ENCODE peak calls at places on chromosomes 16 and 17, in ten cellular contexts. One of them, this sample, is unnamed.

GRCh38 chr16:73071131-73071940 is 23.4 kb upstream of the ZFHX3 start:
- DNase-seq in breast epithelium: no peak
- DNase-seq in mucosa of descending colon: peak; percentile 71
- DNase-seq in HCT116: no peak
- DNase-seq in MM.1S: no peak
- DNase-seq in esophagus muscularis mucosa: no peak
- DNase-seq in lower lobe of right lung: peak; percentile 59
- DNase-seq in cardiac muscle cell: peak; percentile 78
- DNase-seq in IMR-90: no peak
- DNase-seq in tibial artery: peak; percentile 87
- DNase-seq in this sample: no peak

GRCh38 chr16:88785106-88785924 is at the start of gene PIEZO1:
- DNase-seq in HCT116: no peak
- DNase-seq in IMR-90: peak; percentile 52
- DNase-seq in mucosa of descending colon: peak; percentile 88
- DNase-seq in breast epithelium: peak; percentile 79
- DNase-seq in MM.1S: peak; percentile 49
- DNase-seq in esophagus muscularis mucosa: no peak
- DNase-seq in lower lobe of right lung: peak; percentile 89
- DNase-seq in cardiac muscle cell: peak; percentile 80
- DNase-seq in tibial artery: peak; percentile 84
- DNase-seq in this sample: peak; percentile 77

GRCh38 chr16:76235025-76235424 is 42.2 kb upstream of the CNTNAP4 start:
- DNase-seq in breast epithelium: no peak
- DNase-seq in esophagus muscularis mucosa: no peak
- DNase-seq in HCT116: no peak
- DNase-seq in MM.1S: no peak
- DNase-seq in tibial artery: no peak
- DNase-seq in mucosa of descending colon: peak; percentile 38
- DNase-seq in cardiac muscle cell: no peak
- DNase-seq in IMR-90: no peak
- DNase-seq in lower lobe of right lung: no peak
- DNase-seq in this sample: no peak

GRCh38 chr16:24645739-24646645 is 83.5 kb upstream of the TNRC6A start:
- DNase-seq in MM.1S: no peak
- DNase-seq in IMR-90: peak; percentile 100
- DNase-seq in tibial artery: no peak
- DNase-seq in breast epithelium: no peak
- DNase-seq in lower lobe of right lung: no peak
- DNase-seq in esophagus muscularis mucosa: no peak
- DNase-seq in HCT116: peak; percentile 91
- DNase-seq in mucosa of descending colon: no peak
- DNase-seq in cardiac muscle cell: no peak
- DNase-seq in this sample: no peak

GRCh38 chr17:39095309-39095686 is 56.1 kb downstream of the PLXDC1 start:
- DNase-seq in cardiac muscle cell: no peak
- DNase-seq in breast epithelium: no peak
- DNase-seq in tibial artery: no peak
- DNase-seq in HCT116: no peak
- DNase-seq in IMR-90: no peak
- DNase-seq in mucosa of descending colon: no peak
- DNase-seq in lower lobe of right lung: no peak
- DNase-seq in esophagus muscularis mucosa: no peak
- DNase-seq in MM.1S: no peak
- DNase-seq in this sample: no peak

GRCh38 chr16:87060026-87060986 is 256.9 kb downstream of the C16orf95 start:
- DNase-seq in HCT116: no peak
- DNase-seq in breast epithelium: no peak
- DNase-seq in MM.1S: peak; percentile 20
- DNase-seq in IMR-90: peak; percentile 73
- DNase-seq in lower lobe of right lung: no peak
- DNase-seq in mucosa of descending colon: no peak
- DNase-seq in esophagus muscularis mucosa: no peak
- DNase-seq in tibial artery: peak; percentile 91
- DNase-seq in cardiac muscle cell: peak; percentile 61
- DNase-seq in this sample: no peak

GRCh38 chr17:29977836-29978235 is 36.4 kb downstream of the EFCAB5 start:
- DNase-seq in tibial artery: no peak
- DNase-seq in breast epithelium: no peak
- DNase-seq in lower lobe of right lung: no peak
- DNase-seq in IMR-90: peak; percentile 41
- DNase-seq in MM.1S: no peak
- DNase-seq in cardiac muscle cell: no peak
- DNase-seq in HCT116: no peak
- DNase-seq in mucosa of descending colon: no peak
- DNase-seq in esophagus muscularis mucosa: no peak
- DNase-seq in this sample: no peak

GRCh38 chr17:6677158-6677831 is 25.7 kb downstream of the C17orf100 start:
- DNase-seq in tibial artery: no peak
- DNase-seq in IMR-90: peak; percentile 3
- DNase-seq in lower lobe of right lung: no peak
- DNase-seq in MM.1S: peak; percentile 43
- DNase-seq in HCT116: no peak
- DNase-seq in cardiac muscle cell: no peak
- DNase-seq in breast epithelium: no peak
- DNase-seq in mucosa of descending colon: no peak
- DNase-seq in esophagus muscularis mucosa: no peak
- DNase-seq in this sample: peak; percentile 59

DNA sequence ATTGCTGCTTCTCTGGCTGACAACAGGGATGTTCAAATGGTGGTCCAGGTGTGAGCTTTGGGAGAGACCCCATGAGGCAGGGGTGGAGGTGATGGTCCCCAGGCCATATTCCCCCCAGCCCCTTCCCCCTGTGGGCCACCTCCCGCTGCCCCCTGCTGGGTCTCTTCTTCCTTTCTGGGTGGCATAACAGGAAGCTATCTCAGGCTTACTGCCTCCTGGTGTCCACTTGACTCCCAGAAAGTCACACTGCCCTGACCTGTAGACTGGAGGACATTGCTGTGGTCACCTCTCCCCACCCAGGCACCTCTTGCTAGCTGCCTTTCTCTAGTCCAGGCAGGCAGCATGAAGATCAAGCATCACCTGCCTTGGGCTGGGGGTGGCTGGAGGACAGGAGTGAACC is 46.4 kb upstream of the PLCG2 start:
- DNase-seq in HCT116: no peak
- DNase-seq in breast epithelium: no peak
- DNase-seq in esophagus muscularis mucosa: no peak
- DNase-seq in mucosa of descending colon: no peak
- DNase-seq in IMR-90: no peak
- DNase-seq in cardiac muscle cell: no peak
- DNase-seq in lower lobe of right lung: no peak
- DNase-seq in tibial artery: no peak
- DNase-seq in MM.1S: no peak
- DNase-seq in this sample: no peak
- TF ChIP-seq CTCF in HCT116: peak; percentile 52
- TF ChIP-seq CTCF in breast epithelium: no peak
- TF ChIP-seq CTCF in esophagus muscularis mucosa: no peak
- TF ChIP-seq CTCF in mucosa of descending colon: no peak
- TF ChIP-seq CTCF in IMR-90: no peak
- TF ChIP-seq CTCF in cardiac muscle cell: no peak
- TF ChIP-seq CTCF in lower lobe of right lung: no peak
- TF ChIP-seq CTCF in tibial artery: no peak
- TF ChIP-seq CTCF in MM.1S: no peak
- TF ChIP-seq CTCF in this sample: peak; percentile 19

GRCh38 chr16:3730161-3731125 is 13.1 kb upstream of the TRAP1 start:
- DNase-seq in esophagus muscularis mucosa: no peak
- DNase-seq in breast epithelium: no peak
- DNase-seq in cardiac muscle cell: no peak
- DNase-seq in tibial artery: no peak
- DNase-seq in MM.1S: no peak
- DNase-seq in mucosa of descending colon: no peak
- DNase-seq in IMR-90: no peak
- DNase-seq in HCT116: no peak
- DNase-seq in lower lobe of right lung: no peak
- DNase-seq in this sample: no peak

GRCh38 chr16:3729161-3730112 is 12.1 kb upstream of the TRAP1 start:
- DNase-seq in breast epithelium: no peak
- DNase-seq in MM.1S: no peak
- DNase-seq in mucosa of descending colon: no peak
- DNase-seq in HCT116: no peak
- DNase-seq in tibial artery: no peak
- DNase-seq in cardiac muscle cell: no peak
- DNase-seq in IMR-90: no peak
- DNase-seq in lower lobe of right lung: no peak
- DNase-seq in esophagus muscularis mucosa: no peak
- DNase-seq in this sample: no peak

GRCh38 chr16:3728424-3729160 is 11.3 kb upstream of the TRAP1 start:
- DNase-seq in tibial artery: no peak
- DNase-seq in IMR-90: no peak
- DNase-seq in breast epithelium: no peak
- DNase-seq in HCT116: no peak
- DNase-seq in mucosa of descending colon: no peak
- DNase-seq in cardiac muscle cell: no peak
- DNase-seq in esophagus muscularis mucosa: no peak
- DNase-seq in lower lobe of right lung: no peak
- DNase-seq in MM.1S: no peak
- DNase-seq in this sample: no peak

GRCh38 chr16:3726021-3726687 is 8.8 kb upstream of the TRAP1 start:
- DNase-seq in HCT116: no peak
- DNase-seq in breast epithelium: no peak
- DNase-seq in mucosa of descending colon: no peak
- DNase-seq in tibial artery: no peak
- DNase-seq in MM.1S: no peak
- DNase-seq in esophagus muscularis mucosa: no peak
- DNase-seq in cardiac muscle cell: no peak
- DNase-seq in lower lobe of right lung: no peak
- DNase-seq in IMR-90: no peak
- DNase-seq in this sample: no peak

GRCh38 chr16:3727806-3728381 is 10.6 kb upstream of the TRAP1 start:
- DNase-seq in breast epithelium: no peak
- DNase-seq in cardiac muscle cell: no peak
- DNase-seq in esophagus muscularis mucosa: no peak
- DNase-seq in MM.1S: no peak
- DNase-seq in mucosa of descending colon: no peak
- DNase-seq in lower lobe of right lung: no peak
- DNase-seq in HCT116: no peak
- DNase-seq in tibial artery: no peak
- DNase-seq in IMR-90: no peak
- DNase-seq in this sample: no peak
- H3K36me3 ChIP-seq in breast epithelium: peaks cover 18% of the 10 kb centered on the region
- H3K36me3 ChIP-seq in cardiac muscle cell: peaks cover 41% of the 10 kb centered on the region
- H3K36me3 ChIP-seq in esophagus muscularis mucosa: peaks cover 51% of the 10 kb centered on the region
- H3K36me3 ChIP-seq in MM.1S: peaks cover 3% of the 10 kb centered on the region
- H3K36me3 ChIP-seq in mucosa of descending colon: peaks cover 21% of the 10 kb centered on the region
- H3K36me3 ChIP-seq in lower lobe of right lung: peaks cover 68% of the 10 kb centered on the region
- H3K36me3 ChIP-seq in HCT116: peaks cover 19% of the 10 kb centered on the region
- H3K36me3 ChIP-seq in tibial artery: peaks cover 60% of the 10 kb centered on the region
- H3K36me3 ChIP-seq in IMR-90: peaks cover 62% of the 10 kb centered on the region
- H3K36me3 ChIP-seq in this sample: peaks cover 58% of the 10 kb centered on the region

GRCh38 chr16:19605701-19606100 is 50.2 kb downstream of the VPS35L start:
- DNase-seq in cardiac muscle cell: no peak
- DNase-seq in esophagus muscularis mucosa: no peak
- DNase-seq in lower lobe of right lung: no peak
- DNase-seq in breast epithelium: no peak
- DNase-seq in HCT116: no peak
- DNase-seq in IMR-90: no peak
- DNase-seq in tibial artery: no peak
- DNase-seq in mucosa of descending colon: no peak
- DNase-seq in MM.1S: no peak
- DNase-seq in this sample: no peak

GRCh38 chr16:19610200-19610599 is 54.7 kb downstream of the VPS35L start:
- DNase-seq in cardiac muscle cell: no peak
- DNase-seq in breast epithelium: no peak
- DNase-seq in MM.1S: no peak
- DNase-seq in esophagus muscularis mucosa: no peak
- DNase-seq in lower lobe of right lung: no peak
- DNase-seq in IMR-90: no peak
- DNase-seq in tibial artery: peak; percentile 41
- DNase-seq in HCT116: no peak
- DNase-seq in mucosa of descending colon: no peak
- DNase-seq in this sample: no peak

GRCh38 chr16:19609359-19609758 is 53.9 kb downstream of the VPS35L start:
- DNase-seq in IMR-90: no peak
- DNase-seq in cardiac muscle cell: no peak
- DNase-seq in HCT116: no peak
- DNase-seq in lower lobe of right lung: no peak
- DNase-seq in mucosa of descending colon: no peak
- DNase-seq in MM.1S: no peak
- DNase-seq in esophagus muscularis mucosa: no peak
- DNase-seq in tibial artery: no peak
- DNase-seq in breast epithelium: no peak
- DNase-seq in this sample: no peak

GRCh38 chr16:19604911-19605310 is 49.4 kb downstream of the VPS35L start:
- DNase-seq in tibial artery: no peak
- DNase-seq in MM.1S: no peak
- DNase-seq in breast epithelium: no peak
- DNase-seq in HCT116: no peak
- DNase-seq in esophagus muscularis mucosa: no peak
- DNase-seq in cardiac muscle cell: no peak
- DNase-seq in lower lobe of right lung: no peak
- DNase-seq in mucosa of descending colon: no peak
- DNase-seq in IMR-90: no peak
- DNase-seq in this sample: no peak

GRCh38 chr16:19607610-19608280 is 52.2 kb downstream of the VPS35L start:
- DNase-seq in tibial artery: no peak
- DNase-seq in MM.1S: no peak
- DNase-seq in IMR-90: peak; percentile 14
- DNase-seq in breast epithelium: no peak
- DNase-seq in cardiac muscle cell: no peak
- DNase-seq in HCT116: no peak
- DNase-seq in lower lobe of right lung: no peak
- DNase-seq in esophagus muscularis mucosa: no peak
- DNase-seq in mucosa of descending colon: no peak
- DNase-seq in this sample: no peak
- TF ChIP-seq CTCF in tibial artery: no peak
- TF ChIP-seq CTCF in MM.1S: no peak
- TF ChIP-seq CTCF in IMR-90: no peak
- TF ChIP-seq CTCF in breast epithelium: no peak
- TF ChIP-seq CTCF in cardiac muscle cell: no peak
- TF ChIP-seq CTCF in HCT116: no peak
- TF ChIP-seq CTCF in lower lobe of right lung: no peak
- TF ChIP-seq CTCF in esophagus muscularis mucosa: no peak
- TF ChIP-seq CTCF in mucosa of descending colon: no peak
- TF ChIP-seq CTCF in this sample: no peak

GRCh38 chr17:18205861-18206260 is 19.6 kb upstream of the LLGL1 start:
- DNase-seq in mucosa of descending colon: no peak
- DNase-seq in lower lobe of right lung: no peak
- DNase-seq in HCT116: no peak
- DNase-seq in breast epithelium: no peak
- DNase-seq in cardiac muscle cell: no peak
- DNase-seq in MM.1S: no peak
- DNase-seq in tibial artery: no peak
- DNase-seq in IMR-90: no peak
- DNase-seq in esophagus muscularis mucosa: no peak
- DNase-seq in this sample: no peak
- H3K36me3 ChIP-seq in mucosa of descending colon: peaks cover 13% of the 10 kb centered on the region
- H3K36me3 ChIP-seq in lower lobe of right lung: peaks cover 87% of the 10 kb centered on the region
- H3K36me3 ChIP-seq in HCT116: peaks cover 43% of the 10 kb centered on the region
- H3K36me3 ChIP-seq in breast epithelium: peaks cover 14% of the 10 kb centered on the region
- H3K36me3 ChIP-seq in cardiac muscle cell: peaks cover 44% of the 10 kb centered on the region
- H3K36me3 ChIP-seq in MM.1S: peaks cover 12% of the 10 kb centered on the region
- H3K36me3 ChIP-seq in tibial artery: peaks cover 68% of the 10 kb centered on the region
- H3K36me3 ChIP-seq in IMR-90: peaks cover 63% of the 10 kb centered on the region
- H3K36me3 ChIP-seq in esophagus muscularis mucosa: peaks cover 41% of the 10 kb centered on the region
- H3K36me3 ChIP-seq in this sample: peaks cover 88% of the 10 kb centered on the region

GRCh38 chr16:54538241-54538640 is 251.7 kb upstream of the IRX3 start:
- DNase-seq in MM.1S: no peak
- DNase-seq in tibial artery: no peak
- DNase-seq in esophagus muscularis mucosa: no peak
- DNase-seq in HCT116: no peak
- DNase-seq in lower lobe of right lung: no peak
- DNase-seq in breast epithelium: no peak
- DNase-seq in IMR-90: no peak
- DNase-seq in mucosa of descending colon: no peak
- DNase-seq in cardiac muscle cell: no peak
- DNase-seq in this sample: no peak
- TF ChIP-seq CTCF in MM.1S: no peak
- TF ChIP-seq CTCF in tibial artery: peak; percentile 17
- TF ChIP-seq CTCF in esophagus muscularis mucosa: no peak
- TF ChIP-seq CTCF in HCT116: no peak
- TF ChIP-seq CTCF in lower lobe of right lung: peak; percentile 13
- TF ChIP-seq CTCF in breast epithelium: no peak
- TF ChIP-seq CTCF in IMR-90: no peak
- TF ChIP-seq CTCF in mucosa of descending colon: no peak
- TF ChIP-seq CTCF in cardiac muscle cell: no peak
- TF ChIP-seq CTCF in this sample: no peak